ENCODE peak calls at places on chromosomes 13 and 19, in ten cellular contexts. U, Y, T, M, E, S, O, L, W and Z are unnamed samples.

GRCh38 chr13:85755123-85755522 is 44.1 kb downstream of the SLITRK6 start:
- DNase-seq in U (no peak), Y (no peak), T (no peak), M (no peak), E (no peak), S (no peak), O (no peak), L (no peak), W (no peak), Z (no peak)

GRCh38 chr13:85675508-85675907 is 123.7 kb downstream of the SLITRK6 start:
- DNase-seq in U (no peak), Y (no peak), T (no peak), M (no peak), E (no peak), S (no peak), O (no peak), L (no peak), W (no peak), Z (no peak)

GRCh38 chr13:110414283-110414682 is 107.2 kb downstream of the COL4A2 start:
- DNase-seq in U (no peak), Y (no peak), T (no peak), M (no peak), E (no peak), S (no peak), O (no peak), L (no peak), W (no peak), Z (no peak)

GRCh38 chr13:114225610-114226009 is 9.1 kb upstream of the CDC16 start:
- DNase-seq in U (no peak), Y (no peak), T (no peak), M (no peak), E (no peak), S (no peak), O (no peak), L (no peak), W (no peak), Z (no peak)

GRCh38 chr19:48878219-48879024 is 6.2 kb downstream of the PPP1R15A start:
- DNase-seq in U (no peak), Y (no peak), T (no peak), M (no peak), E (no peak), S (no peak), O (peak), L (peak), W (no peak), Z (no peak)

GRCh38 chr13:114032121-114032799 is 58.4 kb upstream of the C13orf46 start:
- DNase-seq in U (no peak), Y (no peak), T (no peak), M (no peak), E (no peak), S (peak), O (no peak), L (peak), W (no peak), Z (no peak)

GRCh38 chr13:48942131-48942530 is 33.6 kb upstream of the FNDC3A start:
- DNase-seq in U (no peak), Y (no peak), T (no peak), M (no peak), E (no peak), S (no peak), O (no peak), L (peak), W (no peak), Z (no peak)

GRCh38 chr13:21361706-21362105 is 97.4 kb downstream of the ZDHHC20 start:
- DNase-seq in U (no peak), Y (no peak), T (no peak), M (no peak), E (no peak), S (no peak), O (no peak), L (no peak), W (no peak), Z (no peak)

GRCh38 chr19:35236638-35237400 is 8.3 kb upstream of the FAM187B start:
- DNase-seq in U (peak), Y (no peak), T (no peak), M (no peak), E (no peak), S (no peak), O (peak), L (no peak), W (no peak), Z (no peak)

GRCh38 chr19:36363845-36364244 is 15.2 kb downstream of the ZFP14 start:
- DNase-seq in U (no peak), Y (no peak), T (no peak), M (no peak), E (no peak), S (no peak), O (no peak), L (no peak), W (no peak), Z (no peak)

GRCh38 chr13:35594096-35594495 is 117.6 kb upstream of the MAB21L1 start:
- DNase-seq in U (no peak), Y (no peak), T (no peak), M (no peak), E (no peak), S (no peak), O (no peak), L (peak), W (no peak), Z (no peak)

GRCh38 chr13:67574320-67575233 is 344.4 kb upstream of the PCDH9 start:
- DNase-seq in U (no peak), Y (no peak), T (no peak), M (no peak), E (no peak), S (no peak), O (no peak), L (no peak), W (no peak), Z (no peak)

GRCh38 chr13:23899555-23899954 is 2.3 kb upstream of the C1QTNF9B start:
- DNase-seq in U (peak), Y (no peak), T (no peak), M (no peak), E (no peak), S (no peak), O (peak), L (peak), W (no peak), Z (no peak)

GRCh38 chr13:84481958-84482357 is 599.7 kb upstream of the SLITRK1 start:
- DNase-seq in U (no peak), Y (no peak), T (no peak), M (no peak), E (no peak), S (no peak), O (no peak), L (peak), W (no peak), Z (no peak)

GRCh38 chr13:43157796-43158195 is 134.4 kb downstream of the DNAJC15 start:
- DNase-seq in U (no peak), Y (no peak), T (no peak), M (no peak), E (no peak), S (no peak), O (no peak), L (peak), W (no peak), Z (no peak)

GRCh38 chr19:44202470-44202869 is 9.9 kb upstream of the ZNF227 start:
- DNase-seq in U (peak), Y (no peak), T (no peak), M (no peak), E (no peak), S (no peak), O (no peak), L (peak), W (no peak), Z (no peak)